ENCODE peak calls at places on chromosomes 3 and 15, in seven cellular contexts. B is nephron progenitor cell, H is A549, J is fibroblast of mammary gland, V is AG09309, O is GM13976, P is DND-41. C is an unnamed sample.

GRCh38 chr3:192816274-192816853 is 89.0 kb upstream of the FGF12 start:
- DNase-seq in P (no peak), O (no peak), B (peak; percentile 15), J (peak; percentile 75), V (peak; percentile 40), H (peak; percentile 13), C (peak; percentile 21)

GRCh38 chr3:34650131-34650530 is 851.7 kb downstream of the PDCD6IP start:
- DNase-seq in H (no peak), P (no peak), J (no peak), O (no peak), V (no peak), B (no peak), C (no peak)

GRCh38 chr3:15903164-15903563 is 105.4 kb upstream of the ANKRD28 start:
- DNase-seq in B (no peak), V (peak; percentile 28), J (peak; percentile 81), P (no peak), H (no peak), O (no peak), C (peak; percentile 99)

GRCh38 chr3:194058189-194058571 is 77.8 kb upstream of the HES1 start:
- DNase-seq in J (peak; percentile 41), V (no peak), O (peak; percentile 77), P (no peak), B (peak; percentile 82), H (no peak), C (no peak)

GRCh38 chr15:27017168-27017809 is 46.3 kb downstream of the GABRG3 start:
- DNase-seq in B (peak; percentile 85), H (peak; percentile 87), P (peak; percentile 59), O (peak; percentile 64), J (peak; percentile 46), V (peak; percentile 11), C (peak; percentile 66)

GRCh38 chr15:69725957-69726356 is 273.3 kb downstream of the RPLP1 start:
- DNase-seq in H (no peak), O (no peak), J (no peak), V (no peak), P (no peak), B (no peak), C (no peak)

GRCh38 chr15:70505411-70505919 is 257.9 kb downstream of the UACA start:
- DNase-seq in P (no peak), H (peak; percentile 85), B (no peak), J (peak; percentile 88), O (no peak), V (peak; percentile 60), C (peak; percentile 27)

GRCh38 chr3:27632431-27633223 is 89.5 kb downstream of the EOMES start:
- DNase-seq in P (no peak), V (no peak), B (peak; percentile 46), O (peak; percentile 70), H (peak; percentile 52), J (peak; percentile 61), C (no peak)

GRCh38 chr3:2921903-2922302 is 188.3 kb downstream of the IL5RA start:
- DNase-seq in B (no peak), H (peak; percentile 10), J (peak; percentile 22), P (no peak), O (peak; percentile 45), V (no peak), C (no peak)

GRCh38 chr3:45665101-45665572 is 24.1 kb upstream of the SACM1L start:
- DNase-seq in O (peak; percentile 55), B (peak; percentile 20), H (peak; percentile 38), P (peak; percentile 69), J (peak; percentile 47), V (no peak), C (peak; percentile 71)

GRCh38 chr3:11198495-11198894 is 44.2 kb downstream of the HRH1 start:
- DNase-seq in J (no peak), P (no peak), B (no peak), V (no peak), O (no peak), H (no peak), C (no peak)

GRCh38 chr15:65927545-65927944 is 58.3 kb downstream of the RAB11A start:
- DNase-seq in H (peak; percentile 35), O (no peak), B (no peak), P (no peak), V (no peak), J (peak; percentile 8), C (no peak)
- TF ChIP-seq CTCF in H (no peak), O (no peak), B (no peak), P (no peak), V (peak; percentile 11), J (peak; percentile 20), C (no peak)

GRCh38 chr15:57079907-57080750 is 161.7 kb downstream of the TCF12 start:
- DNase-seq in P (peak; percentile 10), V (no peak), J (no peak), H (no peak), O (no peak), B (no peak), C (no peak)
- TF ChIP-seq CTCF in P (no peak), V (no peak), J (peak; percentile 9), H (no peak), O (no peak), B (no peak), C (no peak)

GRCh38 chr15:28995721-28996120 is 109.9 kb downstream of the APBA2 start:
- DNase-seq in O (no peak), H (no peak), J (no peak), B (no peak), V (no peak), P (no peak), C (no peak)

GRCh38 chr15:28996289-28996688 is 110.5 kb downstream of the APBA2 start:
- DNase-seq in J (no peak), O (no peak), P (no peak), H (no peak), V (no peak), B (no peak), C (no peak)

GRCh38 chr15:28996953-28997352 is 111.2 kb downstream of the APBA2 start:
- DNase-seq in P (no peak), V (no peak), O (no peak), J (no peak), H (no peak), B (no peak), C (no peak)

GRCh38 chr15:28995193-28995592 is 109.4 kb downstream of the APBA2 start:
- DNase-seq in J (no peak), B (no peak), P (no peak), V (no peak), H (no peak), O (no peak), C (no peak)

DNA sequence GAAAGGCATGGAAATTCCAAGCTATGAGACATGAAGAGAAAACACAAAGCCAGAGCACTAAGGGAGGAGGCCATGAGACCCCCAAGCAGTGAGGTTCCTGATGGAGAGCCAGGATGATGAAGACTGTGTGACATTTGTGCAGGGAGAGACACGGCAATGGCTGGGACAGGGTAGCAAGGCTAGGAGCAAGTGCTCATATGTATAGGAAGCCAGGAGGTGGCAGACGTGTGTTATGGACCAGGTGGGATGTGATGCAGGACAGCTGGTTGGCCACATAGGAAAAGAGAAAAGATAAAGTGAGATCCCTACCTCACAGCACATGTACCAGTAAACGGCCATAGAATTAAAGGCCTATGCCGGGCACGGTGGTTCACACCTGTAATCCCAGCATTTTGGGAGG is 112.7 kb downstream of the APBA2 start:
- DNase-seq in O (no peak), B (no peak), H (no peak), V (no peak), J (no peak), P (no peak), C (no peak)
- TF ChIP-seq CTCF in O (no peak), B (no peak), H (no peak), V (no peak), J (no peak), P (no peak), C (no peak)

GRCh38 chr3:9110802-9111201 is 138.6 kb downstream of the SRGAP3 start:
- DNase-seq in H (no peak), B (no peak), J (no peak), P (no peak), O (no peak), V (no peak), C (no peak)

GRCh38 chr3:9110316-9110715 is 139.1 kb downstream of the SRGAP3 start:
- DNase-seq in B (no peak), H (no peak), P (no peak), O (no peak), V (no peak), J (no peak), C (no peak)

GRCh38 chr3:9109570-9109914 is 139.9 kb downstream of the SRGAP3 start:
- DNase-seq in H (no peak), P (no peak), J (no peak), V (no peak), O (no peak), B (no peak), C (no peak)

GRCh38 chr3:9107738-9108137 is 141.7 kb downstream of the SRGAP3 start:
- DNase-seq in P (no peak), O (no peak), J (no peak), B (no peak), H (no peak), V (no peak), C (no peak)

DNA sequence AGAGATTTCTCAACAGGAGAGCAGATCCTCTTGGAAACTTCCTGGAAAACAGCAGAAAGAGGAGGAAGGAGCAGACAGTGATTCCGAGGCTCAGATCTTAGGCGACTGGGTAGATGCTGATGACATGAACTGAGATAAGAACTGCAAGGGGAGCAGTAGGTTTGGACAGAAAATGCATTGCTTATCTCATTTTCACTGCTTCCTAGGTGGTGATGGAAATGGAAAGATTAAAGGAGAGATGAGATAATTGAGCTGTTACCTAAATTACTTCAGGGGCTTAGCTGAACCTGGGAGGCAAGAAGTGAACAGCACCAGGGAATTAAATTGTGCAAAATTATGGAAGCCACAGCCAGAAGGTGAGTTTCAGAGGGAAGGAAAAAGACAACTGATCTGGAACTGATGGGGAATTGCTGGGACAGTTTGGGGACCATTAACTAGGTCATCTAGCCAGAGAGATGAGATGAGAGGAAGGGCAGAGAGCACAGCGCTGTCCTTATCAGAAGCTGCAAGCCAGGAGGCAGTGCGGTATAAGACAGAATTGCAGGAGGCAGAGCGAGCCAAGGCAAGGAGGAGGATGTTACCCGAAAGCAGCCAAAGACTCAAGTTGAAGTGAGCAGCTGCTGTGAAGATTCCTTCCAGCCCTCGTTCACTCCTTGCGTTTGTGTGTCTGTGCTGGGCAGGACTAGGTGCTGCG is 140.4 kb downstream of the SRGAP3 start:
- DNase-seq in V (no peak), J (peak; percentile 20), B (no peak), O (no peak), P (no peak), H (no peak), C (no peak)
- TF ChIP-seq CTCF in V (no peak), J (no peak), B (no peak), O (no peak), P (no peak), H (no peak), C (no peak)

GRCh38 chr15:91146728-91147127 is 46.7 kb downstream of the SV2B start:
- DNase-seq in H (no peak), O (no peak), P (no peak), B (no peak), J (no peak), V (no peak), C (no peak)

GRCh38 chr15:91141102-91141501 is 41.0 kb downstream of the SV2B start:
- DNase-seq in O (no peak), P (no peak), J (no peak), B (no peak), V (no peak), H (no peak), C (no peak)

GRCh38 chr15:91136386-91136923 is 36.4 kb downstream of the SV2B start:
- DNase-seq in P (no peak), O (no peak), B (no peak), V (no peak), H (no peak), J (no peak), C (no peak)

GRCh38 chr15:91140561-91140960 is 40.5 kb downstream of the SV2B start:
- DNase-seq in J (no peak), O (no peak), P (no peak), H (no peak), B (no peak), V (no peak), C (no peak)

GRCh38 chr15:91142097-91142744 is 42.2 kb downstream of the SV2B start:
- DNase-seq in J (peak; percentile 1), V (no peak), H (peak; percentile 22), O (no peak), P (peak; percentile 4), B (no peak), C (peak; percentile 23)
- TF ChIP-seq CTCF in J (peak; percentile 27), V (peak; percentile 12), H (peak; percentile 33), O (peak; percentile 45), P (peak; percentile 49), B (peak; percentile 46), C (peak; percentile 62)